ENCODE peak calls at places on chromosomes 5 and 9, in six cellular contexts. J, Q, G, O, H and D are unnamed samples.

GRCh38 chr5:110386782-110387181 is 339.7 kb downstream of the TMEM232 start:
- DNase-seq in G (no peak), H (no peak), J (peak; percentile 14), O (no peak), Q (no peak), D (no peak)

GRCh38 chr9:87324613-87325194 is 173.0 kb upstream of the DAPK1 start:
- DNase-seq in H (peak; percentile 5), O (no peak), J (peak; percentile 50), Q (peak; percentile 51), G (peak; percentile 44), D (no peak)

GRCh38 chr5:90201923-90202322 is 207.6 kb downstream of the CETN3 start:
- DNase-seq in Q (no peak), O (no peak), J (no peak), H (no peak), G (peak; percentile 42), D (no peak)

GRCh38 chr9:137534256-137535119 is 15.7 kb downstream of the PNPLA7 start:
- DNase-seq in G (peak; percentile 59), J (peak; percentile 81), Q (peak; percentile 56), H (no peak), O (no peak), D (peak; percentile 50)

GRCh38 chr5:93831449-93831848 is 90.0 kb upstream of the POU5F2 start:
- DNase-seq in H (no peak), G (no peak), Q (no peak), O (no peak), J (no peak), D (no peak)

GRCh38 chr9:38771593-38771992 is 51.7 kb upstream of the FAM240B start:
- DNase-seq in G (no peak), J (no peak), Q (no peak), H (no peak), O (no peak), D (no peak)

GRCh38 chr9:133103183-133103986 is 17.7 kb downstream of the RALGDS start:
- DNase-seq in J (peak; percentile 34), O (no peak), Q (peak; percentile 74), G (no peak), H (no peak), D (no peak)

GRCh38 chr9:101235105-101235866 is 149.5 kb downstream of the BAAT start:
- DNase-seq in O (no peak), G (peak; percentile 13), J (peak; percentile 45), H (no peak), Q (no peak), D (peak; percentile 52)

GRCh38 chr5:14852779-14853178 is 18.8 kb downstream of the ANKH start:
- DNase-seq in Q (no peak), O (no peak), G (no peak), J (no peak), H (no peak), D (no peak)

GRCh38 chr5:88829053-88829452 is 53.9 kb downstream of the MEF2C start:
- DNase-seq in J (no peak), Q (peak; percentile 13), G (no peak), H (no peak), O (no peak), D (no peak)

GRCh38 chr5:118956727-118957126 is 31.6 kb downstream of the DTWD2 start:
- DNase-seq in J (no peak), G (no peak), Q (no peak), H (no peak), O (no peak), D (no peak)

GRCh38 chr9:93452710-93453046 is 703 bp downstream of the FAM120AOS start:
- DNase-seq in Q (no peak), O (no peak), H (no peak), J (no peak), G (no peak), D (no peak)

GRCh38 chr5:150579462-150580400 is 60.7 kb upstream of the SYNPO start:
- DNase-seq in O (no peak), Q (no peak), G (no peak), H (no peak), J (no peak), D (no peak)

GRCh38 chr9:125906144-125906543 is 159.0 kb downstream of the PBX3 start:
- DNase-seq in G (no peak), Q (no peak), O (no peak), H (no peak), J (no peak), D (no peak)

GRCh38 chr9:6068983-6069382 is 53.6 kb upstream of the RANBP6 start:
- DNase-seq in Q (no peak), J (no peak), H (peak; percentile 45), O (no peak), G (no peak), D (no peak)

GRCh38 chr5:10885026-10885425 is 124.0 kb upstream of the DAP start:
- DNase-seq in Q (no peak), H (no peak), G (no peak), O (no peak), J (no peak), D (no peak)

GRCh38 chr5:138495351-138495750 is 30.1 kb downstream of the EGR1 start:
- DNase-seq in J (no peak), O (no peak), G (no peak), Q (no peak), H (no peak), D (no peak)

GRCh38 chr5:172860520-172861443 is 26.7 kb downstream of the ERGIC1 start:
- DNase-seq in O (no peak), Q (no peak), J (no peak), H (no peak), G (no peak), D (no peak)

GRCh38 chr5:145920542-145921210 is 15.7 kb upstream of the SH3RF2 start:
- DNase-seq in Q (no peak), O (no peak), G (no peak), J (no peak), H (no peak), D (no peak)

GRCh38 chr5:132179410-132179809 is 48.2 kb downstream of the P4HA2 start:
- DNase-seq in O (no peak), J (no peak), G (no peak), H (no peak), Q (no peak), D (no peak)

GRCh38 chr9:79912641-79913040 is 340.9 kb downstream of the TLE4 start:
- DNase-seq in J (no peak), G (no peak), O (no peak), H (no peak), Q (no peak), D (no peak)

GRCh38 chr5:6525910-6526309 is 77.3 kb downstream of the UBE2QL1 start:
- DNase-seq in G (peak; percentile 13), H (no peak), J (peak; percentile 21), Q (peak; percentile 65), O (no peak), D (peak; percentile 9)

GRCh38 chr5:79305706-79306105 is 69.8 kb downstream of the JMY start:
- DNase-seq in Q (no peak), O (no peak), J (no peak), G (no peak), H (no peak), D (no peak)

GRCh38 chr5:136802382-136802781 is 437.0 kb upstream of the TRPC7 start:
- DNase-seq in G (no peak), H (no peak), Q (no peak), J (no peak), O (no peak), D (peak; percentile 2)

DNA sequence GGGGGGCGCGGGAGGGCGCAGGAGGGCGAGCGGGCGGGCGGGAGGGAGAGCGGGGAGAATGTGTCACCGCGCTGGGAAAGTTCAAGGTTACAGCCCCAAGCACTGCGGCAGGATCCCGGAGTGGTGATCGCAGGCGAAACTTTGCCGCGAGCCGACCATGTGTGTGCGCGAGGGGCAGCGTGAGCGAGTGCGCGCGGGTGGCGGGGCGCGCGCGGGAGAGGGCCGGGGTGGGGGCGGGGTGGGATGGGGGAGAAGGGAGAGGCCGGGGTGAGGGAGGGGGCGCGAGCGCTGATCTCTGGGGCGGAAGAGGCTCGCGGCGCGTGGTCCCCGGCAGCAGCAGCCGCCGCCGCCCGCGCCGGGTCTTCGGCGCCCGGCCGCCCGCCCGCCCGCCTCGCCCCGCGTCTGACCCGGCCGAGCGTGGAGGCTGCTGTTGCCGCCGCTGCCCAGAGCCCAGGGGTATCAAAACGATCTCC is at the start of gene NFIB:
- DNase-seq in J (peak; percentile 60), H (no peak), Q (peak; percentile 60), G (no peak), O (no peak), D (peak; percentile 52)
- H3K27me3 ChIP-seq in J (no peaks in the 10 kb centered on the region), H (peaks cover 5% of the 10 kb centered on the region), Q (peaks cover 6% of the 10 kb centered on the region), G (peaks cover 14% of the 10 kb centered on the region), O (peaks cover 8% of the 10 kb centered on the region), D (peaks cover 61% of the 10 kb centered on the region)

GRCh38 chr9:107638922-107639321 is 149.4 kb upstream of the KLF4 start:
- DNase-seq in G (no peak), J (no peak), O (no peak), Q (no peak), H (no peak), D (no peak)

GRCh38 chr9:107639426-107639825 is 149.9 kb upstream of the KLF4 start:
- DNase-seq in G (no peak), H (no peak), Q (no peak), J (no peak), O (no peak), D (no peak)

GRCh38 chr9:107638496-107638895 is 148.9 kb upstream of the KLF4 start:
- DNase-seq in Q (no peak), J (no peak), G (no peak), O (no peak), H (no peak), D (no peak)

GRCh38 chr9:107636596-107637405 is 147.2 kb upstream of the KLF4 start:
- DNase-seq in Q (no peak), J (no peak), G (no peak), H (no peak), O (no peak), D (no peak)

GRCh38 chr9:107637421-107638420 is 148.2 kb upstream of the KLF4 start:
- DNase-seq in J (no peak), Q (no peak), O (no peak), H (no peak), G (no peak), D (peak; percentile 43)
- TF ChIP-seq ZNF274 in J (no peak), Q (no peak), O (no peak), H (no peak), G (no peak), D (no peak)

GRCh38 chr9:122053546-122053945 is 39.6 kb downstream of the TTLL11 start:
- DNase-seq in J (no peak), Q (no peak), G (no peak), H (no peak), O (no peak), D (no peak)
- H3K27me3 ChIP-seq in J (no peaks in the 10 kb centered on the region), Q (no peaks in the 10 kb centered on the region), G (no peaks in the 10 kb centered on the region), H (no peaks in the 10 kb centered on the region), O (no peaks in the 10 kb centered on the region), D (no peaks in the 10 kb centered on the region)

DNA sequence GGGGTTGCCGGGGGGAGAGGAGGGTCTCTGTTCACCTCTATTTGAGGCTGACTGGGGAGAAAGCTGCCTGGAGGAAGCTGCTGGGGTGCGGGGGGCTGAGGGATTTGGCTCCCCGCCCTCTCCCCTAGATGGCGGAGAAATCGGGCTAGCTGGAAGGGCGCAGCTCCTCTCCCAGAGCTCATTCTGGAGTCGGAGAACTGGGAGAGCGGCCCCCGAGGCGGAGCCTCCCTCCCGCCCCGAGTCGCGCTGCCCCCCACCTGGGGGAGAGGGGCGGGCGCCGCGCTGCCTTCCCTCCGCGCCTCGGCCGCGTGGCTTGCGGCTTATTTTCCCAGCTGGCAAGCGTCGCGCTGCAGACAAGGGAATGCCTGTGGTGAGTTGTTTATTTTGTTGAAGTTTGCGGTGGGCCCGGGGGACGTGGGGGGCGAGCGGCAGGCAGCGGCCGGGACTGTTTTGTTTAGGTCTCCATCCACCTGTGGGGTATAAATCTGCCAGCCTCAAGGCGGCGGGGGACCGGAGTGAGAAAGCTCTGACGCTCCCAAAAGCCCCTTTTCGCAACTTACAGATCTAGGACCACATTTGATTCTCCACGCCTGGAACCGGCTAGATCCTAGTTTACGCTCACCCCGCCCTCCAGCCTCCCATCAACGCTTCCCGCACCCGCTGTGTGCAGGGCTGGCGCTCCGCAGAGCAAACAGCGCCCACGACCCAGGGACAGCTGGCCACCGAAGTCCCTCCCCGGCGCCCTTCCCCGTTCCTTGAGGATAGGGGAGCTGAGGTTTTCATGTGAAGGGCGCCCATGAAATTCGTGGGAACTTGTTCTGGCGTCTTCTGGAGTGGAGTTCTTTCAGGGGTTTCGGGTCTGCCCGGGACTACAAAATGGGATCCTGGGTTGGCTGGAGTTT is 4.0 kb upstream of the RGMB start:
- DNase-seq in H (no peak), G (no peak), J (no peak), O (no peak), Q (no peak), D (no peak)
- TF ChIP-seq ZNF274 in H (no peak), G (no peak), J (no peak), O (no peak), Q (no peak), D (no peak)